ENCODE peak calls at places on chromosomes 16 and 17, in five cellular contexts. I is HCT116, X is GM12878, K is H1, H is SK-N-SH. C is an unnamed sample.

GRCh38 chr16:4409081-4409932 is 7.1 kb downstream of the CORO7 start:
- DNase-seq in X (no peak), K (peak), H (peak), I (no peak), C (peak)

GRCh38 chr16:31145398-31145990 is 4.4 kb downstream of the PRSS36 start:
- DNase-seq in I (no peak), K (no peak), X (no peak), H (no peak), C (no peak)

GRCh38 chr17:75617218-75617617 is 16.0 kb upstream of the SMIM5 start:
- DNase-seq in X (no peak), K (no peak), H (no peak), I (no peak), C (no peak)

GRCh38 chr16:69253796-69254426 is 57.2 kb upstream of the VPS4A start:
- DNase-seq in K (no peak), I (no peak), H (no peak), X (no peak), C (peak)

GRCh38 chr17:35245196-35245486 is 2.3 kb downstream of the SLFN5 start:
- DNase-seq in H (no peak), X (no peak), I (peak), K (no peak), C (no peak)

GRCh38 chr17:55540414-55541091 is 29.3 kb upstream of the SMIM36 start:
- DNase-seq in I (no peak), X (no peak), K (no peak), H (no peak), C (no peak)

GRCh38 chr16:67149276-67150057 is 1.3 kb downstream of the B3GNT9 start:
- DNase-seq in I (no peak), H (no peak), K (peak), X (no peak), C (no peak)

GRCh38 chr17:49547566-49547965 is 28.1 kb upstream of the NXPH3 start:
- DNase-seq in K (no peak), H (peak), X (no peak), I (no peak), C (no peak)

GRCh38 chr17:2043785-2044184 is 2.0 kb downstream of the OVCA2 start:
- DNase-seq in H (no peak), I (no peak), K (no peak), X (no peak), C (no peak)

GRCh38 chr16:22683730-22684280 is 130.2 kb upstream of the HS3ST2 start:
- DNase-seq in K (no peak), I (no peak), H (no peak), X (no peak), C (no peak)

GRCh38 chr17:59284317-59284716 is 47.1 kb upstream of the YPEL2 start:
- DNase-seq in I (no peak), H (no peak), X (no peak), K (no peak), C (no peak)

GRCh38 chr17:14299261-14300093 is 1.4 kb upstream of the HS3ST3B1 start:
- DNase-seq in X (no peak), K (peak), I (no peak), H (no peak), C (no peak)

GRCh38 chr17:49745175-49746139 is 18.5 kb downstream of the FAM117A start:
- DNase-seq in K (no peak), X (no peak), I (no peak), H (no peak), C (no peak)

GRCh38 chr17:48561894-48562810 is 16.0 kb downstream of the HOXB4 start:
- DNase-seq in I (no peak), X (peak), H (no peak), K (no peak), C (no peak)

GRCh38 chr16:23496826-23497542 is 13.3 kb downstream of the GGA2 start:
- DNase-seq in H (no peak), K (no peak), I (no peak), X (no peak), C (no peak)

GRCh38 chr16:70163596-70163995 is 10.0 kb upstream of the CLEC18C start:
- DNase-seq in X (no peak), K (no peak), H (no peak), I (no peak), C (no peak)

GRCh38 chr17:69588739-69589334 is 174.3 kb downstream of the MAP2K6 start:
- DNase-seq in X (no peak), K (no peak), I (no peak), H (no peak), C (no peak)

GRCh38 chr16:75264531-75264998 is 13.1 kb upstream of the BCAR1 start:
- DNase-seq in K (no peak), X (no peak), I (no peak), H (peak), C (no peak)

GRCh38 chr17:8176197-8176940 is at the start of gene TMEM107:
- DNase-seq in H (peak), X (peak), K (peak), I (peak), C (peak)

GRCh38 chr17:46038414-46038813 is 39.4 kb downstream of the STH start:
- DNase-seq in X (no peak), K (no peak), I (no peak), H (no peak), C (no peak)

GRCh38 chr17:284676-285355 is 67.8 kb downstream of the RPH3AL start:
- DNase-seq in X (no peak), H (no peak), K (peak), I (no peak), C (no peak)

DNA sequence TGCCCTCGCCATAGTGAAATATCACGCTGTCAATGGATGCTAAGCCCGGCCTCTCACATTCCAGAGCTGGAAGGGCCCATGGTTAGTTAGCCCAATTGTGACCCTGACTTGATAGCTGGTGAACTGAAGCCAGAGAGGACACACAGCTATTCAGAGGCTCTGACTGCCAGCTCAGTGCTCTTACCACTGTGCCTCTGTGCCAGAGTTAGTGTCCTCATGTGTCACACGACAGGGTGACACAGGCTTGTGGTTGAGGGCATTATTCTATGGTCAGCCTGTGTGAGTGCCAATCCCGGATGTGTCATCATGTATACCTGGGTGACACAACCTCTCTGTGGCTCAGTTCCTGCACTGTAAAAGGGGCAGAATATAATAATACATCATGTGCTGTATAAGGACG is 2.5 kb upstream of the MT1X start:
- DNase-seq in H (no peak), I (peak), X (no peak), K (no peak), C (no peak)
- TF ChIP-seq JUND in H (no peak), I (peak), X (no peak), K (no peak), C (no peak)

GRCh38 chr17:37488607-37489196 is 989 bp upstream of the DUSP14 start:
- DNase-seq in H (peak), X (no peak), K (no peak), I (peak), C (peak)

GRCh38 chr17:37488009-37488604 is 1.6 kb upstream of the DUSP14 start:
- DNase-seq in K (no peak), H (peak), X (no peak), I (peak), C (peak)

GRCh38 chr17:37490638-37491614 is 1.2 kb downstream of the DUSP14 start:
- DNase-seq in H (no peak), K (peak), X (no peak), I (peak), C (peak)

GRCh38 chr17:37489197-37490001 is at the start of gene DUSP14:
- DNase-seq in I (peak), H (peak), X (no peak), K (peak), C (peak)

GRCh38 chr17:37490022-37490587 is 414 bp downstream of the DUSP14 start:
- DNase-seq in K (peak), I (no peak), X (no peak), H (peak), C (no peak)
- TF ChIP-seq JUND in K (no peak), I (no peak), X (no peak), H (no peak), C (no peak)

GRCh38 chr17:80850817-80851216 is 140.8 kb upstream of the CHMP6 start:
- DNase-seq in I (no peak), H (no peak), K (no peak), X (no peak), C (no peak)

GRCh38 chr17:80850109-80850508 is 141.5 kb upstream of the CHMP6 start:
- DNase-seq in H (no peak), I (no peak), K (no peak), X (no peak), C (no peak)

GRCh38 chr17:80853076-80853475 is 138.6 kb upstream of the CHMP6 start:
- DNase-seq in H (no peak), I (no peak), X (no peak), K (no peak), C (no peak)

GRCh38 chr17:80852476-80853015 is 139.1 kb upstream of the CHMP6 start:
- DNase-seq in H (no peak), I (no peak), X (no peak), K (no peak), C (no peak)

GRCh38 chr17:80851277-80851925 is 140.2 kb upstream of the CHMP6 start:
- DNase-seq in K (no peak), I (no peak), H (no peak), X (no peak), C (no peak)
- TF ChIP-seq JUND in K (no peak), I (no peak), H (no peak), X (no peak), C (no peak)

GRCh38 chr16:2231016-2231931 is 5.0 kb upstream of the DNASE1L2 start:
- DNase-seq in H (no peak), X (no peak), K (no peak), I (no peak), C (no peak)
- TF ChIP-seq JUND in H (no peak), X (no peak), K (no peak), I (no peak), C (no peak)

GRCh38 chr16:11639925-11640899 is 28.0 kb upstream of the SNN start:
- DNase-seq in I (peak), X (no peak), H (no peak), K (no peak), C (no peak)
- TF ChIP-seq JUND in I (peak), X (no peak), H (peak), K (peak), C (no peak)

DNA sequence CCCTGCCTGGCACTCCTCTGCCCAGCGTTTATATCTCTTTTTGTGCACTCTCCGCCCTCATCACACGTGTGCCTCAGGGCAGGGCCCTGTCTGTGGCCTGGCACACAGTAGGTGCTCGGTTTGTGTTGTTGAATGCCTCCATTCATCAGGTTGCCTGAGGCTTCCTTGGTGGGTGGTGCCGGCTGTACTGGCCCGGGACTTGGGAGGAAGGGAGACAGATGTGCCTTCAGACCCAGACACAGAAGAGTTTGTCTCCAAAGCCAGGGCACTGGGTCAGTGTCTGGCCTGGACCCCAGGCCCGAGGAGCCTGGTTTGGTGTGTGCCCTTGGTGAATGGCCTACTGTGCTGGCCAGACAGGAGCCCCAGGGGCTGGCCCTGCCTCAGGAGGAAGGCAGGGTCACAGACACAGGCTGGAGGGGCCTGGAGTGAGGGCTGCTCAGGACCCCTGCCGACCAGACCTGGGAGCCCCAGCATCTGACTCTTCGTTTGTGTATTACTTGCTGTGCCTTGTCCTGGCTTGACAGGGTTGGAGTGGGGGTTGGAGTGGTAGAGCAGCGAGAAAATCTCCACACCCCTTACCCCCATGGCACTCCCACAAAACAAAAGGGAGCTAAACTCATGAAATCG is 71.7 kb downstream of the RAI1 start:
- DNase-seq in X (no peak), I (no peak), H (no peak), K (no peak), C (no peak)
- TF ChIP-seq JUND in X (no peak), I (no peak), H (no peak), K (no peak), C (no peak)

DNA sequence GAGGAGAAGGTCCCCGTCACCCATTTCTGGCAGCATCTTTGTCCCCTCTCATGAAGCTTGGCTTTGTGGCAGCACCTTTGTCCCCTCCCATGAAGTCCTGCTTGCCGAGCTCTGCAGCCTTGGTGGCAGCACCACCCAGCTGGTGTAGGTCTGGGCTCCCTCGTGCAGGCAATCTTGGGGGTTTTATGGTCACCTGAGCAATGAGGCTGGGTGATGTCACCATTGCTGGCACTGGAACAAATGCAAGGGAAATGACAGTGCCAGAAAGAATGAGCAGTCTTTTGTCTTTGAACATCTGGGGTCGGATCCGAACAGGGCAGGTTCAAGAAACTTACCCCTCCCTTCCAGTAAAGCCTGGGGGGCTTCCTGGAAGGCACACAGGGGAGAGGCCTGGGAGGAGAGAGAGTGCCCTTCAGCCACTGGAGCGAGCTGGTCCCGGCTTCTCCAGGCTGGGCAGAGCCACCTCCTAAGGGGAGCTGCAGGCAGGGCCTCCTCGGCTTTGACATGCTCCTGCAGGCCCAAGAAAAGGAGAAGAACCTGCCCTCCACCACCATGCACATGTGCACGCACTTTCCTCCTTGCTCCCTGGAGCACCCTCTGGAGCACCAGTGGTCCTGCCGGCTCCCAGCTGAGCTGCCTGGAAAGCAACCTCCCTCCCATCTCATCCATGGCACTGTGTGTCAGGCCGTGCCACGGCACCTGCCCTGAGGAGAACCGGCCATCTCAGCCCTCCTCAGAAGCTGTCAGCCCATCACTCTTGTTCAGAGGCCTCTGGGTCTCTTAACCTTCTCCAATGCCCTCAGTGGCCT is 16.0 kb downstream of the BTBD17 start:
- DNase-seq in X (no peak), K (no peak), H (no peak), I (no peak), C (no peak)
- TF ChIP-seq JUND in X (no peak), K (no peak), H (no peak), I (no peak), C (no peak)

GRCh38 chr16:85334718-85335583 is 222.7 kb upstream of the CIBAR2 start:
- DNase-seq in X (no peak), H (peak), K (no peak), I (no peak), C (no peak)
- TF ChIP-seq JUND in X (no peak), H (no peak), K (no peak), I (no peak), C (no peak)

GRCh38 chr16:720507-720989 is 398 bp upstream of the ANTKMT start:
- DNase-seq in I (no peak), X (no peak), H (peak), K (no peak), C (peak)
- TF ChIP-seq JUND in I (no peak), X (no peak), H (no peak), K (no peak), C (no peak)

DNA sequence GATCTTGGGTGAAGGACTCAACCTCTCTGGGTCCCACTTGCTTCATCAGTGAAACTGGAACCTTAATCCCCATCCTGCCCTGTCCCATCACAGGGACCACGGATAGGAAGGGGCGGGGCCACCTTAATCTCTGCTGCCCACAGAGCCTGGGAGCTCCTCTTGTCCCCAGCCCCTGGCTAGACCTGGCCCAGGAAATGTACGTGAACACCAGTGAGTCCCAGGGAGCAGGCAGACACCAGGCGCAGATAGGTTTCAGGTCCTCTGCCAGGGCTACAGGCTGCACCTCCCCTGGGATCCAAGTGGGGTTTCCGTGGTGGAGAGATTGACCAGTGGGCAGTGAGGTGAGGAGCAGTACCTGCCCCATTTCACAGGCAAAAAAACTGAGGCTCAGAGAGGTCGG is 21.0 kb downstream of the RAB11FIP4 start:
- DNase-seq in K (no peak), I (no peak), X (no peak), H (no peak), C (no peak)
- TF ChIP-seq JUND in K (no peak), I (no peak), X (no peak), H (no peak), C (no peak)

C was measured in T47D.